ENCODE peak calls at places on chromosomes 12 and 14, in nine cellular contexts. R is prostate gland, D is osteocyte, C is fibroblast of the aortic adventitia, Q is uterus, F is DND-41, W is K562, M is progenitor cell of endocrine pancreas, J is stomach. P is an unnamed sample.

GRCh38 chr12:19946549-19946948 is 421.8 kb upstream of the PDE3A start:
- DNase-seq in R (no peak), D (no peak), C (peak), Q (no peak), F (no peak), W (no peak), M (no peak), J (no peak), P (no peak)

GRCh38 chr12:80412343-80412953 is 31.6 kb upstream of the PTPRQ start:
- DNase-seq in R (peak), D (no peak), C (peak), Q (no peak), F (no peak), W (peak), M (no peak), J (no peak), P (peak)

GRCh38 chr14:41663478-41663845 is 56.8 kb downstream of the LRFN5 start:
- DNase-seq in R (no peak), D (no peak), C (peak), Q (no peak), F (no peak), W (no peak), M (no peak), J (no peak), P (no peak)

GRCh38 chr14:103427485-103428443 is 42.5 kb downstream of the MARK3 start:
- DNase-seq in R (no peak), D (no peak), C (peak), Q (peak), F (peak), W (peak), M (no peak), J (no peak), P (no peak)

GRCh38 chr14:88868558-88869159 is 44.2 kb downstream of the TTC8 start:
- DNase-seq in R (peak), D (no peak), C (peak), Q (no peak), F (no peak), W (no peak), M (no peak), J (no peak), P (peak)

GRCh38 chr12:109269428-109269827 is 39.7 kb downstream of the FOXN4 start:
- DNase-seq in R (no peak), D (no peak), C (no peak), Q (no peak), F (no peak), W (no peak), M (no peak), J (no peak), P (no peak)

GRCh38 chr14:92729632-92730358 is 18.6 kb downstream of the LGMN start:
- DNase-seq in R (no peak), D (no peak), C (peak), Q (no peak), F (peak), W (no peak), M (no peak), J (no peak), P (peak)

GRCh38 chr12:57046947-57047890 is 2.7 kb downstream of the MYO1A start:
- DNase-seq in R (no peak), D (no peak), C (no peak), Q (no peak), F (peak), W (no peak), M (no peak), J (no peak), P (no peak)

GRCh38 chr14:55607386-55607785 is 27.4 kb downstream of the KTN1 start:
- DNase-seq in R (no peak), D (no peak), C (peak), Q (no peak), F (no peak), W (no peak), M (no peak), J (no peak), P (no peak)

GRCh38 chr12:11902525-11902875 is 168.2 kb upstream of the BCL2L14 start:
- DNase-seq in R (no peak), D (no peak), C (no peak), Q (no peak), F (no peak), W (no peak), M (no peak), J (no peak), P (peak)

GRCh38 chr12:111180830-111181726 is 187.8 kb downstream of the PHETA1 start:
- DNase-seq in R (peak), D (no peak), C (peak), Q (peak), F (no peak), W (no peak), M (no peak), J (peak), P (no peak)

GRCh38 chr12:21848192-21848591 is 73.7 kb upstream of the KCNJ8 start:
- DNase-seq in R (no peak), D (no peak), C (no peak), Q (no peak), F (no peak), W (no peak), M (no peak), J (no peak), P (no peak)

GRCh38 chr14:91417983-91418386 is 365 bp upstream of the CCDC88C start:
- DNase-seq in R (no peak), D (no peak), C (no peak), Q (no peak), F (peak), W (peak), M (peak), J (peak), P (peak)

GRCh38 chr14:61266436-61267220 is 14.5 kb downstream of the TMEM30B start:
- DNase-seq in R (no peak), D (no peak), C (peak), Q (no peak), F (no peak), W (no peak), M (no peak), J (no peak), P (no peak)

GRCh38 chr14:104132981-104133380 is 5.4 kb upstream of the KIF26A start:
- DNase-seq in R (no peak), D (no peak), C (no peak), Q (no peak), F (no peak), W (no peak), M (no peak), J (no peak), P (no peak)

GRCh38 chr12:77382096-77382742 is 316.9 kb upstream of the E2F7 start:
- DNase-seq in R (no peak), D (no peak), C (peak), Q (no peak), F (no peak), W (no peak), M (no peak), J (no peak), P (no peak)

GRCh38 chr14:95326987-95327386 is 7.3 kb upstream of the CLMN start:
- DNase-seq in R (no peak), D (no peak), C (no peak), Q (no peak), F (no peak), W (no peak), M (no peak), J (no peak), P (no peak)

GRCh38 chr12:54993181-54993835 is 8.7 kb upstream of the TESPA1 start:
- DNase-seq in R (peak), D (no peak), C (peak), Q (no peak), F (peak), W (peak), M (peak), J (peak), P (peak)

GRCh38 chr14:91681893-91682563 is 49.9 kb downstream of the CATSPERB start:
- DNase-seq in R (no peak), D (no peak), C (no peak), Q (no peak), F (no peak), W (no peak), M (no peak), J (no peak), P (no peak)

GRCh38 chr12:65156366-65156831 is 13.0 kb upstream of the LEMD3 start:
- DNase-seq in R (no peak), D (no peak), C (no peak), Q (no peak), F (peak), W (no peak), M (no peak), J (no peak), P (peak)

GRCh38 chr14:89921896-89922548 is 32.5 kb downstream of the EFCAB11 start:
- DNase-seq in R (no peak), D (no peak), C (peak), Q (no peak), F (no peak), W (no peak), M (no peak), J (no peak), P (no peak)

GRCh38 chr12:84910549-84911241 is 1.9 kb downstream of the SLC6A15 start:
- DNase-seq in R (no peak), D (no peak), C (peak), Q (no peak), F (no peak), W (no peak), M (no peak), J (no peak), P (no peak)

GRCh38 chr14:100239200-100239839 is 376 bp downstream of the YY1 start:
- DNase-seq in R (no peak), D (no peak), C (no peak), Q (peak), F (peak), W (peak), M (peak), J (no peak), P (no peak)

GRCh38 chr12:123634142-123634561 is 523 bp downstream of the GTF2H3 start:
- DNase-seq in R (no peak), D (no peak), C (no peak), Q (no peak), F (peak), W (no peak), M (no peak), J (no peak), P (no peak)

GRCh38 chr12:128961957-128962356 is 108.7 kb downstream of the GLT1D1 start:
- DNase-seq in R (no peak), D (no peak), C (no peak), Q (no peak), F (no peak), W (no peak), M (no peak), J (no peak), P (no peak)

GRCh38 chr12:2118061-2118460 is 65.3 kb downstream of the CACNA1C start:
- DNase-seq in R (no peak), D (no peak), C (no peak), Q (peak), F (no peak), W (peak), M (no peak), J (no peak), P (no peak)

GRCh38 chr14:74793506-74794155 is 30.5 kb downstream of the YLPM1 start:
- DNase-seq in R (no peak), D (no peak), C (peak), Q (no peak), F (no peak), W (peak), M (no peak), J (no peak), P (no peak)

GRCh38 chr14:39395555-39396254 is 36.5 kb downstream of the FBXO33 start:
- DNase-seq in R (no peak), D (no peak), C (peak), Q (no peak), F (no peak), W (peak), M (no peak), J (no peak), P (no peak)

GRCh38 chr12:103858953-103859601 is 18.0 kb upstream of the NT5DC3 start:
- DNase-seq in R (peak), D (no peak), C (peak), Q (peak), F (no peak), W (no peak), M (no peak), J (peak), P (no peak)

GRCh38 chr12:17108877-17109520 is 503.0 kb upstream of the LMO3 start:
- DNase-seq in R (no peak), D (no peak), C (peak), Q (no peak), F (no peak), W (no peak), M (no peak), J (no peak), P (no peak)

GRCh38 chr14:51846631-51847488 is 13.6 kb upstream of the GNG2 start:
- DNase-seq in R (no peak), D (peak), C (peak), Q (no peak), F (peak), W (no peak), M (peak), J (peak), P (peak)

GRCh38 chr12:17609152-17609551 is 480.8 kb downstream of the RERGL start:
- DNase-seq in R (no peak), D (no peak), C (no peak), Q (no peak), F (no peak), W (no peak), M (no peak), J (no peak), P (no peak)

GRCh38 chr12:2295941-2296461 is 243.2 kb downstream of the CACNA1C start:
- DNase-seq in R (no peak), D (no peak), C (peak), Q (no peak), F (no peak), W (no peak), M (no peak), J (no peak), P (no peak)

GRCh38 chr14:21106191-21106505 is 5.3 kb downstream of the TMEM253 start:
- DNase-seq in R (no peak), D (no peak), C (peak), Q (no peak), F (no peak), W (no peak), M (no peak), J (no peak), P (no peak)

GRCh38 chr12:68406134-68406576 is 74.0 kb upstream of the MDM1 start:
- DNase-seq in R (peak), D (no peak), C (peak), Q (peak), F (no peak), W (no peak), M (no peak), J (peak), P (no peak)

GRCh38 chr14:102196008-102196407 is 56.3 kb downstream of the WDR20 start:
- DNase-seq in R (no peak), D (no peak), C (no peak), Q (no peak), F (no peak), W (no peak), M (no peak), J (no peak), P (no peak)

GRCh38 chr12:1879633-1880032 is 38.8 kb downstream of the CACNA2D4 start:
- DNase-seq in R (no peak), D (peak), C (no peak), Q (no peak), F (no peak), W (no peak), M (no peak), J (no peak), P (no peak)

GRCh38 chr12:78820946-78821345 is 43.6 kb upstream of the SYT1 start:
- DNase-seq in R (no peak), D (no peak), C (no peak), Q (no peak), F (no peak), W (no peak), M (no peak), J (no peak), P (no peak)

GRCh38 chr12:78818487-78818886 is 46.1 kb upstream of the SYT1 start:
- DNase-seq in R (no peak), D (no peak), C (no peak), Q (no peak), F (no peak), W (no peak), M (no peak), J (no peak), P (no peak)
- TF ChIP-seq CTCF in R (no peak), D (no peak), C (no peak), Q (no peak), F (no peak), W (no peak), M (no peak), J (no peak), P (no peak)

GRCh38 chr14:75926431-75926830 is 55.4 kb downstream of the TGFB3 start:
- DNase-seq in R (no peak), D (no peak), C (no peak), Q (no peak), F (no peak), W (no peak), M (no peak), J (no peak), P (no peak)
- TF ChIP-seq CTCF in R (no peak), D (no peak), C (no peak), Q (no peak), F (no peak), W (no peak), M (peak), J (no peak), P (no peak)

GRCh38 chr12:116874324-116874995 is 6.8 kb downstream of the HRK start:
- DNase-seq in R (no peak), D (no peak), C (no peak), Q (no peak), F (no peak), W (no peak), M (no peak), J (no peak), P (no peak)
- TF ChIP-seq CTCF in R (no peak), D (no peak), C (no peak), Q (no peak), F (no peak), W (no peak), M (no peak), J (no peak), P (no peak)

GRCh38 chr12:131757111-131757510 is 46.2 kb downstream of the SFSWAP start:
- DNase-seq in R (no peak), D (no peak), C (no peak), Q (no peak), F (no peak), W (no peak), M (no peak), J (no peak), P (no peak)

GRCh38 chr12:131753757-131754156 is 42.9 kb downstream of the SFSWAP start:
- DNase-seq in R (no peak), D (no peak), C (no peak), Q (no peak), F (no peak), W (no peak), M (no peak), J (no peak), P (no peak)

GRCh38 chr12:131754184-131754583 is 43.3 kb downstream of the SFSWAP start:
- DNase-seq in R (no peak), D (no peak), C (no peak), Q (no peak), F (no peak), W (no peak), M (no peak), J (no peak), P (no peak)

GRCh38 chr12:131756441-131756840 is 45.6 kb downstream of the SFSWAP start:
- DNase-seq in R (no peak), D (no peak), C (no peak), Q (no peak), F (no peak), W (no peak), M (no peak), J (no peak), P (no peak)

DNA sequence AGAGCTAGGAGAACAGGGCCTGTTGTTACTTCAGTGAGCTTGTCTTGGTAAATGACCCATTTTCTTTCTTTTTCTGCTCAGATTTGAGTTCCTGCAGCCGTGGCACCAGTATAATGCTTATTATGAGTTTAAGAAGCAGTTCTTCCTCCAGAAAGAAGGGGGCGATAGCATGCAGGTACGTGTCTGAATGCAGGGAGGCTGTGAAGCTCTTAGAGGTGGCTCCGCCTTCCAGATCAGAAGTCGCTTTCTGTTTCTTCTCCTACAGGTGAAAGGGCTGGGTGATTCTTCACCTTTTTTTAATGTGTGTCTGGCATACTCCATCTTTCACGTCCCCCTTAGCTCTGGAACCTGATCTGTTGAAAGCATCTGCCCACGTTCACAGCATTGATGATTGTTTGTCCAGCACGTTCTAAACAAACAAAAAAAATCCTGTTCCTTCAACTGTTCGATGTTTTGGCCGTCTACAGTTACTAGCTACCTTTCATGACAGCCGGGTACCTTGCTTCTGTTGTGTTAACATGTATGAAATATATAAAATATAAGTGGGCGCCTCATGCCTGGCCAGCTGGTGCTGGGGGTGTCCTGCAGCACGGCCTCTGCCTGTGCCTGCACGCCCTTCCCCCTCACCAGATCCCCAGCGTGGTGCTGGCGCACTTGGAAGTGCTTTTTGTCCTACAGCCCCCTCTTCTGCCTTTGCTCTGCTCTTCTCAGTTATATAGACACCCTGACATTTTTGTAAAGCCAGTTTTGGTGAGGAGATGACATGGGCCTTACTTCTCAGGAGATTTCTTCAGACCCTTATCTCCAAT is 44.6 kb downstream of the SFSWAP start:
- DNase-seq in R (no peak), D (no peak), C (peak), Q (no peak), F (peak), W (peak), M (no peak), J (no peak), P (peak)
- TF ChIP-seq CTCF in R (no peak), D (peak), C (peak), Q (peak), F (peak), W (peak), M (peak), J (no peak), P (peak)

GRCh38 chr12:113092478-113093408 is 36.2 kb downstream of the DTX1 start:
- DNase-seq in R (no peak), D (no peak), C (peak), Q (no peak), F (peak), W (peak), M (peak), J (peak), P (peak)
- TF ChIP-seq CTCF in R (no peak), D (no peak), C (peak), Q (no peak), F (no peak), W (peak), M (peak), J (no peak), P (peak)

DNA sequence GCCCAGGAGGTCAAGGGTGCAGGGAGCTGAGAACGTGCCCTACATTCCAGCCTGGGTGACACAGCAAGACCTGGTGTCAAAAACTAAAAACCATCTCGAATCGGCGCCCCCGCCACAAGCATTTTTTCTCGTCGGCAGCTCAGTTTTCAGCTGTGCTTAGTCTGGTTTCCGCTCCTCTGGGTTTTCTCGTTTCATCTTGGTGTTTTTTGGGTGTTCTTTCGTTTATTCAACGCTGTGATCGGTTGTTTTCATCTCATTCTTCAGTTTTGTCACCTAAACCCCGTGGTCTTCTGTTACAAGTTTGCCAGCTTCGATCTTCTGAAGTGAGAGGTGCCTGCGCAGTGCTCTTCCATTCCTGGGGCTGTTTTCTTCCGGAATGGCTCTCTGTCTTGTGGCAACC is 41.4 kb downstream of the NOC4L start:
- DNase-seq in R (no peak), D (no peak), C (no peak), Q (no peak), F (peak), W (no peak), M (no peak), J (no peak), P (no peak)
- TF ChIP-seq CTCF in R (no peak), D (no peak), C (no peak), Q (no peak), F (no peak), W (no peak), M (no peak), J (no peak), P (no peak)

GRCh38 chr14:59588136-59588535 is 11.5 kb upstream of the CCDC175 start:
- DNase-seq in R (no peak), D (no peak), C (no peak), Q (no peak), F (no peak), W (no peak), M (no peak), J (no peak), P (no peak)

GRCh38 chr14:59582161-59582560 is 5.5 kb upstream of the CCDC175 start:
- DNase-seq in R (no peak), D (no peak), C (no peak), Q (no peak), F (no peak), W (no peak), M (no peak), J (no peak), P (no peak)

GRCh38 chr14:59583755-59584154 is 7.1 kb upstream of the CCDC175 start:
- DNase-seq in R (no peak), D (no peak), C (peak), Q (no peak), F (no peak), W (no peak), M (no peak), J (no peak), P (no peak)

GRCh38 chr14:59585891-59586554 is 9.4 kb upstream of the CCDC175 start:
- DNase-seq in R (no peak), D (no peak), C (no peak), Q (no peak), F (no peak), W (no peak), M (no peak), J (no peak), P (no peak)

GRCh38 chr14:59582845-59583509 is 6.4 kb upstream of the CCDC175 start:
- DNase-seq in R (no peak), D (no peak), C (no peak), Q (no peak), F (no peak), W (peak), M (no peak), J (no peak), P (no peak)
- TF ChIP-seq CTCF in R (no peak), D (no peak), C (no peak), Q (no peak), F (peak), W (peak), M (no peak), J (no peak), P (no peak)

P was measured in GM13976.